ENCODE peak calls at places on chromosomes 12 and 14, in eight cellular contexts. E, P, I, L, U, S, J and M are unnamed samples.

GRCh38 chr12:69388371-69388770 is 28.8 kb downstream of the YEATS4 start:
- DNase-seq in E (no peak), P (no peak), I (no peak), L (peak; percentile 50), U (peak; percentile 81), S (no peak), J (peak; percentile 81), M (no peak)

GRCh38 chr14:94048676-94049624 is 22.8 kb downstream of the OTUB2 start:
- DNase-seq in E (no peak), P (no peak), I (no peak), L (no peak), U (no peak), S (no peak), J (no peak), M (peak; percentile 72)

GRCh38 chr14:39113685-39114072 is 444 bp upstream of the GEMIN2 start:
- DNase-seq in E (no peak), P (no peak), I (no peak), L (no peak), U (no peak), S (no peak), J (no peak), M (no peak)

GRCh38 chr14:65354715-65355114 is 57.8 kb upstream of the FUT8 start:
- DNase-seq in E (no peak), P (no peak), I (no peak), L (no peak), U (no peak), S (no peak), J (no peak), M (no peak)

GRCh38 chr12:98416845-98417244 is 98.5 kb upstream of the TMPO start:
- DNase-seq in E (no peak), P (no peak), I (no peak), L (no peak), U (peak; percentile 80), S (no peak), J (peak; percentile 57), M (no peak)

GRCh38 chr12:1993341-1993740 is 10.9 kb downstream of the DCP1B start:
- DNase-seq in E (no peak), P (no peak), I (no peak), L (peak; percentile 88), U (peak; percentile 86), S (no peak), J (peak; percentile 98), M (no peak)

GRCh38 chr12:64124511-64125197 is 97.4 kb downstream of the KICS2 start:
- DNase-seq in E (no peak), P (no peak), I (no peak), L (no peak), U (peak; percentile 38), S (no peak), J (peak; percentile 55), M (no peak)

GRCh38 chr12:12518464-12518845 is 44.2 kb downstream of the DUSP16 start:
- DNase-seq in E (no peak), P (no peak), I (no peak), L (no peak), U (no peak), S (no peak), J (no peak), M (no peak)

GRCh38 chr14:64501326-64502171 is 2.1 kb downstream of the ZBTB25 start:
- DNase-seq in E (peak; percentile 79), P (peak; percentile 47), I (no peak), L (no peak), U (peak; percentile 88), S (no peak), J (peak; percentile 38), M (no peak)

GRCh38 chr12:3317481-3317815 is 173.6 kb upstream of the PRMT8 start:
- DNase-seq in E (no peak), P (no peak), I (no peak), L (no peak), U (no peak), S (no peak), J (no peak), M (no peak)

GRCh38 chr14:69673099-69673498 is 61.7 kb downstream of the SUSD6 start:
- DNase-seq in E (no peak), P (no peak), I (no peak), L (no peak), U (no peak), S (no peak), J (no peak), M (no peak)

GRCh38 chr12:109222496-109222895 is 86.6 kb downstream of the FOXN4 start:
- DNase-seq in E (no peak), P (no peak), I (no peak), L (no peak), U (no peak), S (no peak), J (no peak), M (no peak)

GRCh38 chr14:51367600-51367931 is 127.5 kb downstream of the TMX1 start:
- DNase-seq in E (no peak), P (no peak), I (no peak), L (peak; percentile 23), U (peak; percentile 24), S (no peak), J (peak; percentile 83), M (no peak)

GRCh38 chr12:47165934-47166333 is 86.2 kb upstream of the AMIGO2 start:
- DNase-seq in E (peak; percentile 33), P (no peak), I (no peak), L (no peak), U (peak; percentile 87), S (no peak), J (no peak), M (no peak)

GRCh38 chr12:47164116-47164515 is 84.4 kb upstream of the AMIGO2 start:
- DNase-seq in E (no peak), P (no peak), I (no peak), L (no peak), U (no peak), S (no peak), J (no peak), M (no peak)

GRCh38 chr12:47160296-47161244 is 80.8 kb upstream of the AMIGO2 start:
- DNase-seq in E (no peak), P (no peak), I (no peak), L (no peak), U (no peak), S (no peak), J (no peak), M (no peak)

GRCh38 chr12:47166365-47166764 is 86.6 kb upstream of the AMIGO2 start:
- DNase-seq in E (no peak), P (no peak), I (no peak), L (no peak), U (no peak), S (no peak), J (no peak), M (no peak)

DNA sequence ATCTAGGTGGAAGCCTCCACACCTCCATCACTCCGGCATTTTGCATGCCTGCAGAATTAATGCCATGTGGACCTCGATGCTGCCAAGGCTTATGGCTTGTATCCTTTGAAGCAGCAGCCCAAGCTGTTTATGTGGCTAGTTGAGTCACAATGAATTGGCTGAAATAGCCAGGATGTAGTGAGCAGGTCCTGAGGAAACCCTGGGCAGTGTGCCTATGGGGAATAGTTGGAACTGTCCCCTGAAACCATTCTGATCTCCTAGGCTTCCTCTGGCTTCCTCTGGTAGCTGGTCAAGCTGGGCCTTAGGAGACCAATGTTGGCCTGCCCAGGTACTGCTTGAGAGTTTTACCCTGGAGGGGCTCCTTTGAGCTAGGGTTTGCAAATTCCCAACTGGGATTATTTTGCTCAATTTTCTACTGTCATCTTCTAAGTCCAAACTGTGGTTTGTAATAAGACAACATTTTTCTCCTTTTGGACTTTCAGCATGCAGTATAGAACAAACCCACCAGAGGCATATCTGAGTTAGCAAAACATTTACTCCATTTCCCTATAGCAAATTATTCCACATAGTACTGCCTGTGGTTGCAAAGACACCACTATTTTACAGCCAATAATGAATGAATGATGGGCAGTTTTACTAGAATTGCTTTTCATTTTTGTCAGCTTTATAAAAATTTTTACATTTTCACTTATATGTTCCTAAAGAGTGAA is 85.1 kb upstream of the AMIGO2 start:
- DNase-seq in E (no peak), P (no peak), I (no peak), L (no peak), U (peak; percentile 37), S (no peak), J (peak; percentile 83), M (no peak)
- TF ChIP-seq CTCF in E (no peak), P (no peak), I (no peak), L (peak; percentile 33), U (peak; percentile 32), S (no peak), J (no peak), M (no peak)

GRCh38 chr14:22472935-22473854 is 115.8 kb downstream of the DAD1 start:
- DNase-seq in E (peak; percentile 71), P (no peak), I (peak; percentile 72), L (no peak), U (peak; percentile 74), S (no peak), J (peak; percentile 25), M (no peak)
- TF ChIP-seq CTCF in E (peak; percentile 73), P (peak; percentile 65), I (peak; percentile 74), L (peak; percentile 41), U (peak; percentile 59), S (peak; percentile 44), J (peak; percentile 50), M (peak; percentile 39)

GRCh38 chr14:31060253-31060875 is 34.2 kb upstream of the STRN3 start:
- DNase-seq in E (no peak), P (no peak), I (peak; percentile 62), L (no peak), U (no peak), S (no peak), J (no peak), M (no peak)

GRCh38 chr14:31057701-31058364 is 31.7 kb upstream of the STRN3 start:
- DNase-seq in E (no peak), P (no peak), I (no peak), L (no peak), U (no peak), S (no peak), J (no peak), M (no peak)

GRCh38 chr14:31057035-31057434 is 30.9 kb upstream of the STRN3 start:
- DNase-seq in E (no peak), P (no peak), I (no peak), L (no peak), U (no peak), S (no peak), J (no peak), M (no peak)

DNA sequence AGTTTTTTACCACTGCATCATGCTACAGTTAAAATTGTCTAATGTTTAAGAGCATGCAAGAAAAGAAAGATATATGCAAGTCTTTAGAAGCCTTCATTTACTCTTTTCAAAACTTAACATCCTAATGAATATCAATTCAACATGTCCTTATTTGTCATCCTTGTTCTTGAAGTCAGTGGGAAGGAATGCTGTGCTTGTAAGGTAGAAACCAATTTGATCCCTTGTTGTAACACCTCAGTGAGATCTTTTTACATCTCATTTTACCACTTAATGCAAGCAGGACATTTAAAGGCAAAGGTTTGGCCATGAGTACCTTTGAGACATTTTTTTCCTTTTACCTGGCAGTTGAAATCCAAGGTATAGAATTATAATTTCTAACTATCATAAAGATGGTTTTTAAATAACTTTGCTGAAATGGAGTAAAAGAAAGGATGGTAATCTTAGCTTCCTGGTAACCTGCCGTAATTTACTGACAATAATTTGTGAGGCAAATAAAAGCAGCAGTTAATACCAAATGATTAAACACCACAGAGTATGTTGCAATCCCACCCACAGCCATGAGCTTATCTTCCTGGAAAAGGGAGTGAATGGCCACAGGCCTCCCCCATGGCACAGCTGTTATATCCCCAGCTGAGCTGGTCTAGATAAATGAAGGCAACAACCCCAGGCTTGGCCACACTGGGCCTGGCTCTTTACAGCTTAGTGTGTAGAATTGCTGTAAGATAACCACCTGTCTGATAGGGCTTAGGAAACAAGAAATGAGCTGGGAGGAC is 33.2 kb upstream of the STRN3 start:
- DNase-seq in E (peak; percentile 81), P (peak; percentile 39), I (peak; percentile 37), L (peak; percentile 57), U (peak; percentile 97), S (no peak), J (peak; percentile 87), M (no peak)
- TF ChIP-seq CTCF in E (no peak), P (no peak), I (no peak), L (no peak), U (no peak), S (no peak), J (no peak), M (no peak)

GRCh38 chr12:21613931-21614330 is 9.3 kb upstream of the GYS2 start:
- DNase-seq in E (no peak), P (no peak), I (no peak), L (no peak), U (peak; percentile 38), S (no peak), J (no peak), M (no peak)
- TF ChIP-seq CTCF in E (no peak), P (no peak), I (peak; percentile 19), L (peak; percentile 43), U (peak; percentile 32), S (peak; percentile 45), J (no peak), M (no peak)